ENCODE peak calls at places on chromosome 14, in eight cellular contexts. A is neural progenitor cell; M is SJCRH30; S is Right ventricle myocardium superior; B is iPS-NIHi11; I is A172; G is cardiac fibroblast; K is central memory CD4-positive, alpha-beta T cell. N is an unnamed sample.

GRCh38 chr14:23447634-23448353 is 12.3 kb upstream of the MYH7 start:
- DNase-seq in A (no peak), M (no peak), S (no peak), B (no peak), I (no peak), G (no peak), K (no peak), N (no peak)

GRCh38 chr14:54025661-54026060 is 69.0 kb upstream of the BMP4 start:
- DNase-seq in A (no peak), M (peak), S (no peak), B (no peak), I (peak), G (peak), K (no peak), N (peak)

GRCh38 chr14:105945891-105946290 is 419.5 kb downstream of the TMEM121 start:
- DNase-seq in A (no peak), M (no peak), S (no peak), B (no peak), I (no peak), G (no peak), K (no peak), N (no peak)

GRCh38 chr14:103879570-103880333 is 32.4 kb upstream of the PPP1R13B start:
- DNase-seq in A (no peak), M (peak), S (peak), B (peak), I (peak), G (peak), K (no peak), N (no peak)

GRCh38 chr14:35858521-35859209 is 32.5 kb downstream of the BRMS1L start:
- DNase-seq in A (no peak), M (no peak), S (no peak), B (no peak), I (peak), G (peak), K (no peak), N (peak)

GRCh38 chr14:100382106-100382455 is 58.9 kb downstream of the SLC25A47 start:
- DNase-seq in A (no peak), M (no peak), S (no peak), B (no peak), I (no peak), G (no peak), K (no peak), N (no peak)

GRCh38 chr14:59845245-59845644 is 25.3 kb downstream of the RTN1 start:
- DNase-seq in A (no peak), M (no peak), S (no peak), B (no peak), I (no peak), G (no peak), K (no peak), N (no peak)

GRCh38 chr14:61103541-61104339 is 122.7 kb downstream of the SLC38A6 start:
- DNase-seq in A (peak), M (peak), S (peak), B (peak), I (peak), G (peak), K (no peak), N (peak)

GRCh38 chr14:87888136-87888999 is 104.6 kb downstream of the GALC start:
- DNase-seq in A (peak), M (peak), S (no peak), B (peak), I (no peak), G (peak), K (no peak), N (peak)

GRCh38 chr14:33709286-33709685 is 241.6 kb downstream of the EGLN3 start:
- DNase-seq in A (no peak), M (no peak), S (no peak), B (no peak), I (no peak), G (no peak), K (no peak), N (no peak)

GRCh38 chr14:99273724-99274345 is 1.8 kb upstream of the BCL11B start:
- DNase-seq in A (no peak), M (no peak), S (no peak), B (no peak), I (no peak), G (no peak), K (no peak), N (no peak)

GRCh38 chr14:100399052-100399849 is 76.1 kb downstream of the SLC25A47 start:
- DNase-seq in A (peak), M (no peak), S (no peak), B (no peak), I (no peak), G (no peak), K (no peak), N (no peak)

GRCh38 chr14:102806447-102806846 is 29.2 kb downstream of the TRAF3 start:
- DNase-seq in A (no peak), M (no peak), S (no peak), B (no peak), I (no peak), G (no peak), K (no peak), N (no peak)

GRCh38 chr14:74134484-74134883 is 49.7 kb downstream of the LIN52 start:
- DNase-seq in A (no peak), M (no peak), S (no peak), B (no peak), I (no peak), G (no peak), K (no peak), N (no peak)

GRCh38 chr14:59583755-59584154 is 7.1 kb upstream of the CCDC175 start:
- DNase-seq in A (no peak), M (no peak), S (no peak), B (peak), I (peak), G (peak), K (no peak), N (peak)

GRCh38 chr14:22905627-22906026 is 13.3 kb downstream of the RBM23 start:
- DNase-seq in A (no peak), M (no peak), S (no peak), B (no peak), I (no peak), G (no peak), K (no peak), N (no peak)

GRCh38 chr14:35949933-35950332 is 123.8 kb downstream of the BRMS1L start:
- DNase-seq in A (peak), M (no peak), S (no peak), B (no peak), I (no peak), G (no peak), K (no peak), N (no peak)

GRCh38 chr14:65065719-65066118 is 36.6 kb downstream of the MAX start:
- DNase-seq in A (no peak), M (no peak), S (no peak), B (no peak), I (no peak), G (no peak), K (no peak), N (no peak)

GRCh38 chr14:52641745-52642144 is 53.6 kb downstream of the ERO1A start:
- DNase-seq in A (no peak), M (no peak), S (no peak), B (no peak), I (no peak), G (no peak), K (no peak), N (no peak)

GRCh38 chr14:59904184-59904583 is 15.8 kb upstream of the LRRC9 start:
- DNase-seq in A (no peak), M (no peak), S (no peak), B (peak), I (no peak), G (no peak), K (no peak), N (no peak)

GRCh38 chr14:34023824-34024767 is 73.2 kb upstream of the EGLN3 start:
- DNase-seq in A (no peak), M (no peak), S (no peak), B (no peak), I (no peak), G (no peak), K (no peak), N (no peak)

GRCh38 chr14:47149326-47149725 is 497.7 kb upstream of the RPL10L start:
- DNase-seq in A (no peak), M (no peak), S (no peak), B (no peak), I (peak), G (no peak), K (no peak), N (no peak)

GRCh38 chr14:31884238-31884637 is 192.9 kb upstream of the ARHGAP5 start:
- DNase-seq in A (no peak), M (no peak), S (no peak), B (no peak), I (no peak), G (no peak), K (no peak), N (no peak)

GRCh38 chr14:55416866-55417265 is 5.2 kb upstream of the ATG14 start:
- DNase-seq in A (peak), M (peak), S (no peak), B (peak), I (no peak), G (peak), K (no peak), N (peak)

GRCh38 chr14:64193821-64194220 is 100.3 kb downstream of the ESR2 start:
- DNase-seq in A (no peak), M (no peak), S (no peak), B (peak), I (no peak), G (no peak), K (no peak), N (no peak)

GRCh38 chr14:99273025-99273723 is 1.2 kb upstream of the BCL11B start:
- DNase-seq in A (peak), M (peak), S (no peak), B (no peak), I (no peak), G (no peak), K (peak), N (no peak)

GRCh38 chr14:22070119-22070982 is 396.7 kb upstream of the OR4E1 start:
- DNase-seq in A (peak), M (peak), S (peak), B (peak), I (no peak), G (no peak), K (peak), N (no peak)

GRCh38 chr14:104830781-104831180 is 29.9 kb downstream of the ZBTB42 start:
- DNase-seq in A (no peak), M (no peak), S (no peak), B (no peak), I (no peak), G (no peak), K (no peak), N (no peak)

GRCh38 chr14:37819155-37820015 is 224.0 kb downstream of the TTC6 start:
- DNase-seq in A (no peak), M (peak), S (no peak), B (no peak), I (peak), G (peak), K (no peak), N (peak)

GRCh38 chr14:102517412-102518062 is 8.0 kb upstream of the ANKRD9 start:
- DNase-seq in A (peak), M (no peak), S (peak), B (peak), I (no peak), G (no peak), K (no peak), N (no peak)

GRCh38 chr14:58808828-58809227 is 171.1 kb downstream of the DACT1 start:
- DNase-seq in A (no peak), M (peak), S (no peak), B (no peak), I (no peak), G (peak), K (no peak), N (peak)

GRCh38 chr14:94124582-94125377 is 4.6 kb downstream of the IFI27L2 start:
- DNase-seq in A (no peak), M (no peak), S (no peak), B (no peak), I (no peak), G (no peak), K (no peak), N (no peak)

GRCh38 chr14:102352213-102352612 is 10.5 kb downstream of the CINP start:
- DNase-seq in A (no peak), M (no peak), S (no peak), B (no peak), I (no peak), G (no peak), K (no peak), N (no peak)

GRCh38 chr14:28751467-28752058 is 15.0 kb upstream of the FOXG1 start:
- DNase-seq in A (peak), M (peak), S (no peak), B (peak), I (peak), G (peak), K (no peak), N (peak)

N was measured in HCEC 1CT.